ENCODE peak calls at places on chromosome 7, in eight cellular contexts. F is fibroblast of villous mesenchyme, N is PC-9, K is tibial artery, O is heart left ventricle, B is BE2C, J is cardiac fibroblast, T is A673. Z is an unnamed sample.

GRCh38 chr7:32507416-32507815 is 12.1 kb downstream of the AVL9 start:
- DNase-seq in T (no peak), O (no peak), N (no peak), F (peak; percentile 22), B (no peak), J (peak; percentile 33), K (no peak), Z (no peak)

GRCh38 chr7:2164156-2164555 is 68.6 kb downstream of the MAD1L1 start:
- DNase-seq in J (no peak), O (no peak), K (no peak), T (no peak), F (no peak), N (no peak), B (no peak), Z (no peak)

GRCh38 chr7:16063691-16064090 is 357.6 kb downstream of the CRPPA start:
- DNase-seq in F (peak; percentile 30), K (no peak), J (peak; percentile 32), T (peak; percentile 58), O (no peak), N (no peak), B (no peak), Z (no peak)

GRCh38 chr7:54773472-54774399 is 14.7 kb upstream of the SEC61G start:
- DNase-seq in F (peak; percentile 83), O (peak; percentile 77), B (peak; percentile 89), T (peak; percentile 87), K (peak; percentile 76), N (peak; percentile 94), J (peak; percentile 88), Z (peak; percentile 81)

GRCh38 chr7:134850048-134850447 is 70.6 kb downstream of the CALD1 start:
- DNase-seq in F (no peak), T (peak; percentile 96), J (peak; percentile 34), N (no peak), B (no peak), K (no peak), O (no peak), Z (no peak)

GRCh38 chr7:43674559-43675436 is 54.5 kb downstream of the COA1 start:
- DNase-seq in N (no peak), K (no peak), F (peak; percentile 75), T (peak; percentile 81), J (peak; percentile 69), B (no peak), O (no peak), Z (no peak)

GRCh38 chr7:117435475-117436043 is 8.3 kb upstream of the ASZ1 start:
- DNase-seq in T (peak; percentile 9), F (no peak), B (no peak), K (no peak), J (no peak), O (no peak), N (peak; percentile 12), Z (no peak)

GRCh38 chr7:101938115-101938514 is 120.7 kb downstream of the CUX1 start:
- DNase-seq in K (no peak), T (no peak), N (no peak), F (no peak), B (no peak), J (no peak), O (peak; percentile 9), Z (no peak)

GRCh38 chr7:1236831-1237701 is 4.4 kb downstream of the UNCX start:
- DNase-seq in J (no peak), K (no peak), B (no peak), O (no peak), N (no peak), F (no peak), T (no peak), Z (no peak)

GRCh38 chr7:101747758-101748345 is 69.6 kb upstream of the CUX1 start:
- DNase-seq in K (no peak), F (no peak), J (no peak), B (no peak), N (no peak), T (no peak), O (no peak), Z (no peak)

GRCh38 chr7:47557317-47557985 is 24.5 kb downstream of the TNS3 start:
- DNase-seq in K (no peak), J (peak; percentile 63), T (no peak), O (no peak), N (no peak), B (no peak), F (peak; percentile 93), Z (no peak)

GRCh38 chr7:106465704-106466468 is 181.1 kb upstream of the NAMPT start:
- DNase-seq in B (no peak), O (no peak), J (no peak), T (no peak), K (no peak), F (no peak), N (no peak), Z (no peak)

GRCh38 chr7:151630349-151630748 is 110.7 kb upstream of the RHEB start:
- DNase-seq in J (no peak), O (no peak), T (no peak), K (no peak), F (no peak), N (no peak), B (no peak), Z (no peak)

GRCh38 chr7:28016297-28016696 is 164.3 kb downstream of the JAZF1 start:
- DNase-seq in K (no peak), T (no peak), F (no peak), N (no peak), B (no peak), J (no peak), O (peak; percentile 25), Z (no peak)

GRCh38 chr7:27901028-27901760 is 161.2 kb downstream of the TAX1BP1 start:
- DNase-seq in F (peak; percentile 70), J (peak; percentile 50), K (no peak), N (peak; percentile 34), B (no peak), O (no peak), T (no peak), Z (no peak)

GRCh38 chr7:116801092-116801710 is 61.2 kb upstream of the CAPZA2 start:
- DNase-seq in O (no peak), N (no peak), F (peak; percentile 66), T (no peak), K (no peak), J (no peak), B (no peak), Z (no peak)

GRCh38 chr7:64884085-64884912 is 18.8 kb upstream of the ZNF273 start:
- DNase-seq in K (no peak), T (no peak), F (no peak), J (no peak), N (no peak), B (no peak), O (no peak), Z (no peak)

GRCh38 chr7:73920406-73921134 is 59.6 kb downstream of the TMEM270 start:
- DNase-seq in K (no peak), J (no peak), F (no peak), N (no peak), T (no peak), O (no peak), B (peak; percentile 41), Z (no peak)
- H3K4me3 ChIP-seq in K (no peak overlapping the region), J (no peak overlapping the region), F (no peak overlapping the region), N (no peak overlapping the region), T (no peak overlapping the region), O (no peak overlapping the region), B (no peak overlapping the region), Z (no peak overlapping the region)

GRCh38 chr7:137625197-137625596 is 221.6 kb downstream of the DGKI start:
- DNase-seq in T (peak; percentile 27), K (no peak), F (no peak), B (peak; percentile 16), J (no peak), O (no peak), N (no peak), Z (no peak)
- TF ChIP-seq CTCF in T (no peak), K (no peak), F (peak; percentile 6), B (peak; percentile 13), J (no peak), O (no peak), N (peak; percentile 19), Z (no peak)

GRCh38 chr7:21092923-21093702 is 306.4 kb upstream of the SP8 start:
- DNase-seq in F (no peak), N (no peak), T (no peak), B (no peak), J (no peak), K (no peak), O (no peak), Z (no peak)
- H3K4me3 ChIP-seq in F (no peak overlapping the region), N (no peak overlapping the region), T (no peak overlapping the region), B (no peak overlapping the region), J (no peak overlapping the region), K (no peak overlapping the region), O (no peak overlapping the region), Z (no peak overlapping the region)

GRCh38 chr7:80018941-80019808 is 115.5 kb upstream of the GNAI1 start:
- DNase-seq in F (peak; percentile 70), B (peak; percentile 67), N (peak; percentile 29), J (peak; percentile 62), K (no peak), T (peak; percentile 71), O (peak; percentile 25), Z (peak; percentile 19)
- TF ChIP-seq CTCF in F (peak; percentile 82), B (peak; percentile 91), N (peak; percentile 99), J (peak; percentile 88), K (peak; percentile 36), T (peak; percentile 97), O (peak; percentile 84), Z (peak; percentile 90)

GRCh38 chr7:154929006-154929726 is 73.8 kb downstream of the PAXIP1 start:
- DNase-seq in B (no peak), O (no peak), F (no peak), N (no peak), T (peak; percentile 28), K (no peak), J (peak; percentile 7), Z (no peak)
- H3K4me3 ChIP-seq in B (peak overlapping the region; percentile 88), O (peak overlapping the region; percentile 35), F (peak overlapping the region; percentile 70), N (peak overlapping the region; percentile 63), T (peak overlapping the region; percentile 63), K (peak overlapping the region; percentile 65), J (peak overlapping the region; percentile 65), Z (peak overlapping the region; percentile 20)